ENCODE peak calls at places on chromosomes 4 and X, in nine cellular contexts. K is H1, D is fibroblast of lung, R is stomach, V is psoas muscle, J is hepatocyte, I is prostate gland, H is tibial artery, E is A549. O is an unnamed sample.

GRCh38 chrX:12447448-12448154 is 309.3 kb downstream of the FRMPD4 start:
- DNase-seq in K (no peak), H (no peak), R (no peak), V (no peak), D (peak), J (peak), I (peak), E (no peak), O (no peak)

GRCh38 chr4:17595471-17596005 is 18.5 kb downstream of the LAP3 start:
- DNase-seq in R (no peak), D (no peak), I (no peak), H (peak), V (no peak), J (no peak), K (no peak), E (no peak), O (no peak)

GRCh38 chrX:19556202-19556601 is 40.9 kb upstream of the MAP3K15 start:
- DNase-seq in E (no peak), K (no peak), I (no peak), J (no peak), R (no peak), H (no peak), D (no peak), V (no peak), O (no peak)

GRCh38 chrX:30888526-30889146 is 418 bp downstream of the TAB3 start:
- DNase-seq in H (peak), D (no peak), K (peak), J (peak), E (peak), I (no peak), V (no peak), R (no peak), O (peak)

GRCh38 chrX:72100824-72101351 is 30.8 kb downstream of the RTL5 start:
- DNase-seq in R (peak), I (no peak), V (no peak), D (no peak), E (no peak), K (no peak), H (no peak), J (no peak), O (no peak)

GRCh38 chr4:76626686-76627465 is 191.8 kb downstream of the SHROOM3 start:
- DNase-seq in K (no peak), J (no peak), D (no peak), V (no peak), R (no peak), I (no peak), H (no peak), E (peak), O (no peak)

GRCh38 chrX:15277594-15277993 is 7.7 kb upstream of the ASB9 start:
- DNase-seq in E (no peak), V (no peak), J (no peak), H (no peak), K (no peak), I (no peak), D (no peak), R (no peak), O (no peak)

GRCh38 chr4:126404549-126404948 is 1089.8 kb downstream of the FAT4 start:
- DNase-seq in R (no peak), J (no peak), D (peak), I (no peak), K (no peak), H (no peak), E (no peak), V (no peak), O (no peak)

GRCh38 chr4:183260491-183261151 is 59.5 kb downstream of the CLDN22 start:
- DNase-seq in D (no peak), J (peak), I (peak), V (no peak), E (no peak), R (peak), K (no peak), H (no peak), O (no peak)

GRCh38 chrX:119942831-119943184 is 743 bp downstream of the NKAP start:
- DNase-seq in H (no peak), E (peak), K (no peak), J (peak), V (no peak), R (no peak), D (peak), I (no peak), O (no peak)

GRCh38 chr4:116628598-116628997 is 456.8 kb downstream of the TRAM1L1 start:
- DNase-seq in I (no peak), D (no peak), R (no peak), H (no peak), K (no peak), V (no peak), J (no peak), E (no peak), O (no peak)

GRCh38 chrX:145532176-145532780 is 285.0 kb downstream of the SPANXN1 start:
- DNase-seq in D (no peak), E (no peak), H (no peak), I (no peak), V (no peak), K (no peak), R (no peak), J (no peak), O (no peak)

GRCh38 chrX:3476973-3477372 is 130.5 kb upstream of the MXRA5 start:
- DNase-seq in J (no peak), V (no peak), D (no peak), H (no peak), I (no peak), E (no peak), R (no peak), K (no peak), O (no peak)

DNA sequence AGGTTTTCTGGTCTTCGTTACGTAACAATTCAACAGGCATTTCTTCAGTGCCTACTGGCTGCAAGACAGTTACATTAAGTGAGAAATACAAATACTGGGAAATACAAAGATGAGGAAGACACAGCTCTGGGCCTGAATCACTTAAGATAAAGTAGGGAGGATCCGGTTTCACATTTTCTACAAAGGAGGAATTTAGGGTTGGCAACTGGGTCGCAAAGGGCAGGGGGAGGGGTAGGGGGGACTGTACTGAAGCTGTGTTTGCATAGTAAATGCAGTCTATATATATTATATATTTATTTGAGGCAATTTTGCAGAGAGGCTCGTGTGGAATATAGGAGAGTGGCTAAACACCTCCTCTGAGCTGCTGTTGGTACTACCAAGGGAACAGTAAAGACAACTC is 107.4 kb downstream of the MAML3 start:
- DNase-seq in D (no peak), I (no peak), R (no peak), H (no peak), J (no peak), E (no peak), V (no peak), K (no peak), O (no peak)
- H3K27ac ChIP-seq in D (no peak), I (peak), R (no peak), H (peak), J (peak), E (peak), V (peak), K (peak), O (peak)

GRCh38 chr4:10316851-10317250 is 140.4 kb downstream of the ZNF518B start:
- DNase-seq in V (no peak), J (no peak), E (no peak), K (no peak), R (no peak), H (no peak), I (no peak), D (no peak), O (no peak)

GRCh38 chr4:10315638-10316037 is 141.6 kb downstream of the ZNF518B start:
- DNase-seq in K (no peak), J (no peak), H (no peak), I (no peak), R (no peak), D (no peak), E (no peak), V (no peak), O (no peak)

GRCh38 chr4:10317345-10317744 is 139.9 kb downstream of the ZNF518B start:
- DNase-seq in D (no peak), V (no peak), R (no peak), E (no peak), H (no peak), K (no peak), J (no peak), I (no peak), O (no peak)

GRCh38 chr4:10321931-10322330 is 135.3 kb downstream of the ZNF518B start:
- DNase-seq in R (no peak), E (no peak), V (no peak), K (no peak), D (no peak), I (no peak), J (no peak), H (no peak), O (no peak)

GRCh38 chr4:10320130-10320529 is 137.1 kb downstream of the ZNF518B start:
- DNase-seq in V (no peak), E (no peak), K (no peak), I (no peak), J (peak), R (no peak), D (no peak), H (no peak), O (no peak)
- TF ChIP-seq CTCF in V (no peak), E (no peak), K (no peak), I (no peak), J (no peak), R (no peak), D (no peak), H (no peak), O (no peak)

GRCh38 chr4:40227284-40227683 is 30.5 kb downstream of the RHOH start:
- DNase-seq in D (no peak), E (no peak), K (no peak), J (no peak), I (no peak), R (no peak), H (no peak), V (no peak), O (no peak)

GRCh38 chr4:40232610-40233009 is 35.8 kb downstream of the RHOH start:
- DNase-seq in K (no peak), V (no peak), D (no peak), I (no peak), H (no peak), J (no peak), R (no peak), E (no peak), O (no peak)

GRCh38 chr4:40225497-40225896 is 28.7 kb downstream of the RHOH start:
- DNase-seq in K (no peak), I (no peak), R (no peak), E (no peak), J (no peak), H (no peak), D (no peak), V (no peak), O (no peak)

GRCh38 chr4:40231464-40231863 is 34.6 kb downstream of the RHOH start:
- DNase-seq in J (no peak), I (no peak), R (no peak), D (no peak), H (no peak), K (no peak), E (no peak), V (no peak), O (no peak)

DNA sequence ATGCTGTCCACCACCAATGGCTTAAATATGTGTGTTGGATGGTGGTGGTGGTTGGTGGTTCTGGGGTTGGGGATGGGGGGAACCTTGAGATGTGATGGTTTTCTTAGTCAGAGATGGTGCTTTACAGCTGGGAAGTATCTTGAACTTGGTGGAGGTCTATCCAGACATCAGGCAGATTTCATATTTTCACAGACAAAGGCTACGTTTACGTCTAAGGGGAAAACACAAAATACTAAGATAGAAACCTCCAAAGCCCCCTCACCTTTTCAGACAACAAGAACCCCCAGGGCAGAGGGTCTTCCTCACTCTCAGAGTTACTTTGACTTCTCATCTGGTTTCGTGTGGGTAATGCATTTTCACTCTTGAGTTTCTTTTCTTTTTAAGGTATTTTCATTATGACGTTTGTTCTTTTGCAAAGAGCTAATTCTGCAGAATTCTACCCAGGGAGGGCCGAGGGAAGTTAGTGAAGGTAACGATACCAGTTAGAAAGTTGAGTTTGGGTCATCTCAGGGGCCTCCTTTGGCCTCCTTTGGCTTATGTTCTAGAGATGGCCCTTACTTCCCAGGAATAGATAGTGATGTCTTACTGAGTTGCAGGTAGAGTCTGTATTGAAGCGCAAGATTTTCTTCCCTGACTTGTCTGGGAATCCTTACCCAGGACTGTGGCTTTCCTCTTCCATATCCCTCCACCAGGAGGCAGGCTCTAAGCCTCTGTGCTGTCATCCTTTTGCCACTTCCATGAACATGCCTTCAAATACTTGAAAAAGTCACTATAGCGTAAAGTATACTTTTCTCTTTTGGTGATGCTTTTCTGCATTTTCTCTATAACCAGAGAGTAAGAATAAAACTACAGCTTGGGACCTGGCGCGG is 31.9 kb downstream of the RHOH start:
- DNase-seq in V (no peak), I (no peak), E (no peak), D (no peak), R (no peak), H (no peak), J (no peak), K (peak), O (no peak)
- H3K27ac ChIP-seq in V (no peak), I (no peak), E (no peak), D (no peak), R (no peak), H (no peak), J (no peak), K (no peak), O (no peak)

GRCh38 chr4:54090804-54091623 is 8.9 kb upstream of the GSX2 start:
- DNase-seq in D (peak), K (no peak), H (no peak), E (peak), V (peak), I (peak), J (peak), R (peak), O (no peak)
- TF ChIP-seq CTCF in D (no peak), K (no peak), H (no peak), E (no peak), V (no peak), I (no peak), J (no peak), R (no peak), O (no peak)

DNA sequence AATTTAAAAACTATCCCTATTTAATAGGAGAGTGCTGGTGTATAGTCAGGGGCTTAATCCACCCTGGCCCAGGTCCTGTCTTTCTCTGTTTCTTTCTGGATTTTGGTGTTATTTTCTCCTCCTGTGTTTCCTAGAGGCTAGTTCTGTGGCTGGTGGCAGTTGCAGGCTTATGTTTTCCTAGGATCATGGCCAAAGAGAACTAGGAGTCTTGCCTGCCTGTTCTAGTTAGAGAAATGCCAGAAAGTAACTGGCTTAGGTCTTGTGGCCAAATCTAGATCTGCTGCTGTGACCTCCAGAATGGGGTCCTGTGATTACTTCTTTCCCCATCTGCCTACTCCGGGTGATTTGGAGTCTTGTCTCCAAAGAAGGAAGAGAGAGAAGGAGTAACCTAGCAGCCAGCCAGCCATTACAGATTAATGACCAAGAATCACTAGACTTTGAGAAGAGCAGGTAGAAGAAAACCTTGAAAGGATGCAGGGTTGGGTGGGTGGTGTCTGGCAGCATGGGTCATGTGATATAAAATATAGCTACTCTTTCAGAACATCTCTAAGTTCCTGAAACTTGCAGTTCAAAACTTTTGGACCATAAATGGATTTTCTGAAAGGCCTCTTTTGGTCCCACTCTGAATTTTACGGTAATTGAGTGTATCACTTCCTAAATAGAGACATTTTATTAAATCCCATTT is 117.9 kb downstream of the STIM2 start:
- DNase-seq in E (no peak), V (no peak), J (no peak), K (no peak), R (no peak), D (peak), H (no peak), I (no peak), O (no peak)
- H3K27ac ChIP-seq in E (no peak), V (no peak), J (no peak), K (no peak), R (no peak), D (no peak), H (no peak), I (peak), O (no peak)

GRCh38 chr4:158849681-158850080 is 80.9 kb downstream of the FNIP2 start:
- DNase-seq in D (no peak), K (no peak), J (no peak), V (no peak), E (no peak), H (no peak), R (no peak), I (no peak), O (no peak)

GRCh38 chr4:158854236-158854635 is 85.4 kb downstream of the FNIP2 start:
- DNase-seq in K (no peak), D (no peak), V (no peak), I (no peak), E (no peak), R (no peak), H (no peak), J (no peak), O (no peak)

GRCh38 chr4:158850371-158850770 is 81.5 kb downstream of the FNIP2 start:
- DNase-seq in K (no peak), V (no peak), I (no peak), R (no peak), J (no peak), D (no peak), E (no peak), H (no peak), O (no peak)

GRCh38 chr4:158847535-158847934 is 78.7 kb downstream of the FNIP2 start:
- DNase-seq in K (no peak), E (no peak), R (no peak), J (no peak), D (no peak), H (no peak), V (no peak), I (no peak), O (no peak)

DNA sequence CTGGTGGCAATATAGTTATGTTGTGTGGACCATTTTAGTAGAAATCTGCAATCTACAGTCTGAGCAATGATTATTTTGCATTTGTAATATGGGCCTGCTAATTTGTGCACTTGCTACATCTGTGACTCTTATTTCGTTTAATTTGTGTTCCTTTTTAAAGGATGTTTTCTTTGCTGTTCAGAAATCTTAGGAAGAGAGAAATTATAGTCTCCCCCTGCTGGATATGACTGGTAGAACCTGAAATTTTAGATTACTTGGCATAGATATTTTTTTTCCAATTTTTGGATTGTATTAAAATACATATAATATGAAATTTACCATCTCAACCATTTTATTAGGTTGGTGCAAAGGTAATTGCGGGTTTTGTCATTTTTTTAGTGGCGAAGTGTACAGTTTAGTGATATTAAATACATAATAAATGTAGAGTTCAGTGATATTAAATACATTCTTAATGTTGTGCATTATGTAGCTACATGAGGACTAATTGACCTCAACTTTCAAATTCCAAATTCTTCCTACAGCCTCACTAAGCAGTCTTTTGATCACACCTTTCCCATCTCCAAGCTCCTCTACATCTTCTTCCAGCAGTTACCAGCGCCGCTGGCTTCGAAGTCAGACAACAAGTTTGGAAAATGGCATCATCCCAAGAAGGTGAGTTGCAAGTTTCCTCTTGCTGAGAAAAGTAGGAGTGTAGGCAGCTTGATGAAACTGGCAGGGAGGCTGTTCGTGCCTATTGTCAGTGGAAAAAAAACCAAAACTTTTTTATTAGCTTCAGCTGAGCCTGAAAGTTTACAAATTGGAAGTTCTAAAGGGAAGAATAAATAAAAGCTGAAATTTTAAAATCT is 82.2 kb downstream of the FNIP2 start:
- DNase-seq in E (no peak), J (peak), R (no peak), V (no peak), H (no peak), I (peak), D (no peak), K (no peak), O (no peak)
- TF ChIP-seq CTCF in E (peak), J (peak), R (peak), V (peak), H (peak), I (peak), D (peak), K (peak), O (peak)

O was measured in coronary artery.